ENCODE peak calls at places on chromosomes 5 and 9, in seven cellular contexts. N is OCI-LY7, V is GM23248, J is HCT116, O is neural progenitor cell, T is hepatocyte, E is SK-N-SH. R is an unnamed sample. For H4K20me1, the result is how much of the 10 kb centered on the place peaks cover.

GRCh38 chr5:162190-162564 is 29.1 kb upstream of the LRRC14B start:
- DNase-seq in N (no peak), T (no peak), V (no peak), O (no peak), E (no peak), J (no peak), R (no peak)

GRCh38 chr5:81313278-81313677 is 11.9 kb downstream of the ZCCHC9 start:
- DNase-seq in V (no peak), N (no peak), J (no peak), T (no peak), E (no peak), O (no peak), R (no peak)

GRCh38 chr9:469672-470040 is 255.0 kb downstream of the DOCK8 start:
- DNase-seq in T (no peak), E (no peak), V (no peak), O (no peak), J (no peak), N (peak), R (no peak)

GRCh38 chr5:67530609-67531255 is 334.1 kb upstream of the CD180 start:
- DNase-seq in T (no peak), O (no peak), J (no peak), E (peak), V (no peak), N (no peak), R (no peak)

GRCh38 chr5:36305571-36306326 is 4.0 kb upstream of the RANBP3L start:
- DNase-seq in T (peak), N (peak), O (no peak), V (peak), E (peak), J (peak), R (peak)

GRCh38 chr9:110850401-110851135 is 182.0 kb downstream of the MUSK start:
- DNase-seq in J (no peak), E (no peak), N (no peak), T (no peak), O (no peak), V (no peak), R (peak)

GRCh38 chr5:120614512-120614911 is 150.4 kb downstream of the PRR16 start:
- DNase-seq in E (no peak), V (peak), N (no peak), O (no peak), J (no peak), T (no peak), R (no peak)

GRCh38 chr5:35117960-35118359 is 70.2 kb upstream of the AGXT2 start:
- DNase-seq in N (no peak), T (no peak), E (no peak), O (no peak), J (no peak), V (peak), R (peak)

GRCh38 chr5:63959177-63959982 is 2.9 kb downstream of the HTR1A start:
- DNase-seq in J (no peak), E (peak), O (peak), N (no peak), V (no peak), T (peak), R (peak)

GRCh38 chr9:31103836-31104235 is 1280.6 kb upstream of the ACO1 start:
- DNase-seq in O (no peak), E (no peak), T (no peak), N (no peak), V (no peak), J (no peak), R (no peak)

GRCh38 chr9:5375790-5376477 is 36.3 kb upstream of the RLN1 start:
- DNase-seq in N (no peak), E (no peak), J (no peak), V (peak), O (no peak), T (no peak), R (peak)

GRCh38 chr5:88833371-88834107 is 49.4 kb downstream of the MEF2C start:
- DNase-seq in T (peak), N (peak), O (no peak), J (no peak), E (no peak), V (peak), R (no peak)

GRCh38 chr5:64635056-64635686 is 55.1 kb upstream of the SHISAL2B start:
- DNase-seq in J (peak), O (peak), N (peak), E (peak), T (peak), V (peak), R (peak)

DNA sequence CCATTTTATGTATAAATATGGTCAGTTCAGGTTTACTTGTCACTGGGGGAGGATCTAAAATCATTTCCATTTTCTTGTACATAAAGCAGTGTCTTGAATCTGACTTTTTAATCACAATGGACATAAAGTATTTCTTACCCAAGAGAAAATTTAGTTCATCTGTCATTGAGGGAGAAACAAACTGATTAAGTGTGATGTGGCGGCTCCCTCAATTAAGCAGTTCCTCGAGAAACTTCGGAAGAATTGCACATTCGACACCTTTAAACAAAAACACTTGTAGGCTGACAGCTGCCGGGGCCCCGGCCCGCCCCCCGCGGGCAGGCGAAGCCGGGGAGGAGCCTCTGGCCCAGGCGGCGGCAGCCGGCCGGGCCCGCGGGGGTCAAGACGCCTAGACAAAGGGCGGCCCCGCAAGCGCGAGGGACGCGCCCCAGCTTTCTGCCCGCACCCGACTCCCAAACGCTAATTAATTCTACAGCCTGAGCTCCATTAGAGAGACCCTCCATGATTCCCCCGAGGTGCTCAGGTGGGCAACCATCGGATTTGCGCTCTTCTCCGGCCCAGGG is 798 bp downstream of the TRIM36 start:
- DNase-seq in N (no peak), J (no peak), E (peak), V (peak), T (peak), O (peak), R (no peak)
- TF ChIP-seq EZH2phosphoT487 in N (peak), J (no peak), E (no peak), V (no peak), T (no peak), O (no peak), R (no peak)

DNA sequence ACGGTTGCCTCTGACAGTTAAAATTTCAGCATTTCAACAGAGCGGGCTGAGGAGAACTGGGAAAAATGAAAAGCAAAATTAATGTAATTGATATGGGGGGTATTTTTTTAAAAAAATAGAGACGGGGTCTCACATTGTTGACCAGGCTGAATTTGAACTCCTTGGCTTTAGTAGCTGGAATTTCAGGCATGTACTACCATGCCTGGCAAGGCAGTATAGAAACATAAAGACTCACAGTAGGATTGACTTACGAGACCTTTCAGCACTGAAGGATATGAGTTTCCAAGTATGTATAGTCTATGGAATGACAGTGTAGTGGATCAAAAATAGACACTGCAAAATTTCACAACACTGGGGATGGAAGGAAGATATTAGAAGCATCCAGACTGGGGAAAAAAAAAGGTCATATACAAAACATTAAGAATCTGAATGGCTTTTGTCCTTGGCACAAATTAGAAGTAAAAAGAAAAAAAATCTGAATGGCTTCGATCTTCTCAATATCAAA is 6.8 kb downstream of the DCP2 start:
- DNase-seq in O (no peak), E (no peak), N (no peak), T (no peak), V (no peak), J (no peak), R (no peak)
- H4K20me1 ChIP-seq in O (half or more), E (under half), N (under half), T (half or more), V (under half), J (under half), R (under half)

GRCh38 chr5:113214606-113215323 is 220.0 kb downstream of the TSSK1B start:
- DNase-seq in J (no peak), T (no peak), O (no peak), V (no peak), E (no peak), N (no peak), R (no peak)
- H3K4me2 ChIP-seq in J (no peak), T (no peak), O (no peak), V (no peak), E (no peak), N (no peak), R (no peak)

DNA sequence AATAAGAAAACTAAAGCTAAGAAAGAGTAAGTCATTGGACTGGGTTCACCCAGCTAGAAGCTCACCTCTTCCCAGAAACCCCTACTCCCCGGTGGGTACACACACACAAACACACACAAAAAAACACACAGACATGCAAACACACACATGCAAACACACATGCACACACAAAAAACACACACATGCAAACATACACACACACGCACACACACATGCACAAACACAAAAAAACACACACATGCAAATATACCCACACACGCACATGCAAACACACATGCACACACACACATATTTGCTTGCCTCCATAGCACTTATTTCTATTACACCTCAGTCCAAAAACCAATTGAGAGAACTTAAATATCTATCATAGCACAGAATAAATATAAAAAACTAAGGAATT is 26.1 kb downstream of the RETREG1 start:
- DNase-seq in E (no peak), T (no peak), N (no peak), O (no peak), V (no peak), J (no peak), R (no peak)
- TF ChIP-seq EZH2phosphoT487 in E (no peak), T (no peak), N (no peak), O (no peak), V (no peak), J (no peak), R (no peak)

DNA sequence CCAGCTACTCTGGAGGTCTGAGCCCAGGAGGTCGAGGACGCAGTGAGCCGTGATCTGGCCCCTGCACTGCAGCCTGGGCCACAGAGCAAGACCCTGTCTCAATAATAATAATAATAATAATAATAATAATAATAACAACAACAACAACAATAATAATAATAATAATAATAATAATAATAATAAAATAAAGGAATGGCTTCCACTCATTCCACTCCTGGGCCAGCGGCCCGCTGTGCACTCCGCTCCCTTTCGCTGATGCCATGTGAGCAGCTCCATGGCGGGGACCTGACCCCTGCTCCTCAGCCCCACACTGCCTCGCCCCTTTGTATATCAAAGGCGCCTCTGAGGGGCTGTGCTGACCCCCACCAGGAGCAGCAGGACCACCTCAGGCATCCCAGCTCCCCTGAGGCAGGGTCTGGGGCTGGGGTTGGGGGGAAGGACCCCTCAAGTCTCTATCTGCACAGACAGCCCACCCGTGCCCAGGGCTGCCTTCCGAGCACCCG is 20.0 kb downstream of the GBGT1 start:
- DNase-seq in J (no peak), V (no peak), O (no peak), N (no peak), E (no peak), T (no peak), R (no peak)
- H4K20me1 ChIP-seq in J (under half), V (under half), O (half or more), N (under half), E (half or more), T (under half), R (under half)

GRCh38 chr5:43006411-43007202 is 33.5 kb downstream of the ANXA2R start:
- DNase-seq in N (no peak), T (no peak), V (peak), J (no peak), O (no peak), E (no peak), R (no peak)
- H3K4me2 ChIP-seq in N (peak), T (peak), V (peak), J (no peak), O (no peak), E (peak), R (peak)

GRCh38 chr5:61052870-61053269 is 107.9 kb downstream of the NDUFAF2 start:
- DNase-seq in E (no peak), O (no peak), J (peak), V (peak), N (no peak), T (peak), R (peak)
- TF ChIP-seq EZH2phosphoT487 in E (no peak), O (no peak), J (no peak), V (no peak), N (no peak), T (no peak), R (no peak)

DNA sequence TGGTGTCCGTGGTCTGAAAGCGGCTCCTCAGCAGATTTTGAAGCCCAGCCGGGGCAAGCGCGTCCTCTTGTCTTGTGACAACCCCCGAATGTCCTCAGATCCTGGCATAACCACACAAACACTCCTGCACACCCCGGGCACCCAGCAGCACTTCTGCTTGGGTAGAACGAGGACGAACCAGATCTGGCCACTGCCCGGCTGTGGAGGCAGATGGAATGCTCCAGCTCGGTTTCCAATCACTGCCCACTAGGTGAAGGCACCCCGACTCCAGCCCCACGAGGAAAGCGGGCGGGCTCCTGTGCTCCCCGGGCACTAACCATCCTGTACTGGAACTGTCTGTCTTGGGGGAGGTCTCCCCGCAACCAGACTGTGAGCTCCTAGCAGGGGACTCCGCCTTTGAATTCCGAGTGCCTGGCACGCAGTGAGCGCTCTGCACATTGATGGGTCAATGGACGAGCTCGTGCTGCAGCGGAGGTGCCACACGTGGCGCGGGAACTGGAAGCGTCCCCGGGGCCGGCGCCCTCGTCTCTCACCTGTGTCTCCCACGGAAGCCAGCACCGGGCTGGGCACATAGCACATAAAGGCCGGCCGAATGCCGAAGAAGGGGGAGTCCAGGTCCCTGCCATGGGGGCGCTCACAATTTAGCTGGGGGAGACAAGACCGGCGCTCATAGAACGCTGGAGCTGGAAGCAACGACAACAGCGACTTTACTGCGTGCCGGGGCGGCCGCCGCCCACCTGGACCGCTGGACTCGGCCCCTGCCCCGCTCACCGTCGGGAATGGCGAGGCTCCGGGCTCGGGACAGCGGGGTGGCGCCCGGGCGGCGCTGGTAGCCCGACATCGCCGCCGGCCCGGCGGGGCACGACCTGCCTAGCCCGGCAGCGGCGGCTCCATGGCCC is 608 bp downstream of the ENTR1 start:
- DNase-seq in O (peak), V (peak), N (peak), J (no peak), T (peak), E (peak), R (peak)
- H4K20me1 ChIP-seq in O (under half), V (under half), N (under half), J (under half), T (under half), E (under half), R (under half)

DNA sequence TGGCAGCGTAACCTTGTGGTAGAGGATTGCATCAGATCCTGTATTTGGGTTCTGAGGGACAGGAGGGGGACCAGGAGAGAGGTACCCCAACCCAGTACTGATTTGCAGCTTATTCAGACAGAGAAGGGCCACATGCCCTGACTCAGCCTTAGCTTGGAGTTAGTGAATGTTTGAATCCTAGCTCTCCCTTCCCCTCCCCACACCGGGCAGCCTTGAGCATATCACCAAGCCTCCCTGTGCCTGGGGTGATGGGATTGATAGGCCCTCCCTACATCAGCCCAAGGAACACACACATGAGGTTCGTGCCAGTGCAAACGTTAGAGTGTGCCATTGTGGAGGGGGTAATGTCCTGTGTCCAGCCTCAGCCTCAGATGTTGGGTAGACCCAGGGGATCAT is 71.9 kb downstream of the AMBP start:
- DNase-seq in E (no peak), J (no peak), O (no peak), V (no peak), N (no peak), T (no peak), R (no peak)
- H3K4me2 ChIP-seq in E (no peak), J (no peak), O (no peak), V (no peak), N (no peak), T (no peak), R (no peak)

R was measured in PC-3.